ENCODE peak calls at places on chromosome 1, in nine cellular contexts. O is activated T-cell treated with anti-CD3 and anti-CD28 coated beads, Interleukin-2, amount 50 U/mL, for 24 hours; Q is 8988T; Y is Kasumi-1; L is CD8-positive, alpha-beta memory T cell; K is cerebellar cortex; A is adipocyte; H is activated naive CD8-positive, alpha-beta T cell treated with anti-CD3 and anti-CD28 coated beads, Interleukin-2, amount 50 U/mL, for 16 hours; I is LoVo. T is an unnamed sample.

GRCh38 chr1:214259353-214259982 is 21.5 kb upstream of the SMYD2 start:
- DNase-seq in O (no peak), Q (no peak), Y (no peak), L (no peak), K (no peak), A (peak), H (no peak), I (no peak), T (no peak)

GRCh38 chr1:151790071-151790939 is at the start of gene TDRKH:
- DNase-seq in O (peak), Q (peak), Y (peak), L (peak), K (peak), A (peak), H (peak), I (peak), T (peak)

GRCh38 chr1:30267856-30268255 is 455.5 kb downstream of the MATN1 start:
- DNase-seq in O (no peak), Q (no peak), Y (no peak), L (no peak), K (no peak), A (no peak), H (no peak), I (no peak), T (no peak)

GRCh38 chr1:145990249-145991097 is 5.9 kb downstream of the TXNIP start:
- DNase-seq in O (peak), Q (no peak), Y (peak), L (no peak), K (no peak), A (peak), H (no peak), I (peak), T (no peak)

GRCh38 chr1:151993084-151993733 is 450 bp downstream of the S100A10 start:
- DNase-seq in O (peak), Q (no peak), Y (no peak), L (peak), K (no peak), A (peak), H (no peak), I (no peak), T (peak)

GRCh38 chr1:199546323-199546722 is 481.2 kb upstream of the NR5A2 start:
- DNase-seq in O (no peak), Q (no peak), Y (no peak), L (no peak), K (no peak), A (no peak), H (no peak), I (no peak), T (no peak)

GRCh38 chr1:146012703-146013565 is 8.6 kb downstream of the HJV start:
- DNase-seq in O (no peak), Q (peak), Y (peak), L (peak), K (peak), A (peak), H (peak), I (peak), T (peak)

GRCh38 chr1:155329980-155330598 is 9.4 kb downstream of the RUSC1 start:
- DNase-seq in O (peak), Q (no peak), Y (no peak), L (no peak), K (no peak), A (no peak), H (no peak), I (no peak), T (no peak)

GRCh38 chr1:116211294-116211693 is 100.1 kb downstream of the MAB21L3 start:
- DNase-seq in O (no peak), Q (no peak), Y (no peak), L (no peak), K (no peak), A (no peak), H (no peak), I (no peak), T (no peak)

GRCh38 chr1:101506541-101507164 is 269.8 kb downstream of the S1PR1 start:
- DNase-seq in O (no peak), Q (no peak), Y (peak), L (peak), K (peak), A (peak), H (peak), I (peak), T (peak)